ENCODE peak calls at places on chromosomes 5 and 9, in six cellular contexts. H is astrocyte, Q is kidney epithelial cell, A is cardiac muscle cell, X is K562, M is tibial nerve. L is an unnamed sample.

GRCh38 chr9:19665146-19665863 is 123.5 kb downstream of the SLC24A2 start:
- DNase-seq in Q (no peak), A (no peak), H (no peak), M (no peak), X (no peak), L (no peak)

GRCh38 chr5:170986598-170986997 is 124.8 kb downstream of the RANBP17 start:
- DNase-seq in A (no peak), X (no peak), H (peak; percentile 6), Q (no peak), M (no peak), L (peak; percentile 35)

GRCh38 chr5:28831042-28831441 is 1792.7 kb upstream of the CDH9 start:
- DNase-seq in H (no peak), A (no peak), M (no peak), Q (no peak), X (no peak), L (no peak)

GRCh38 chr9:3879731-3880493 is 354.1 kb upstream of the RFX3 start:
- DNase-seq in Q (no peak), H (no peak), A (no peak), X (no peak), M (no peak), L (peak; percentile 81)

GRCh38 chr5:113325054-113325453 is 109.7 kb downstream of the TSSK1B start:
- DNase-seq in Q (peak; percentile 56), X (no peak), H (peak; percentile 85), M (no peak), A (no peak), L (no peak)

GRCh38 chr5:118956727-118957126 is 31.6 kb downstream of the DTWD2 start:
- DNase-seq in X (peak; percentile 11), A (peak; percentile 15), Q (no peak), H (no peak), M (no peak), L (peak; percentile 32)

GRCh38 chr9:18410983-18411382 is 63.0 kb upstream of the ADAMTSL1 start:
- DNase-seq in X (no peak), H (no peak), Q (no peak), M (no peak), A (no peak), L (no peak)

GRCh38 chr5:50666261-50667078 is at the start of gene PARP8:
- DNase-seq in A (peak; percentile 63), H (peak; percentile 14), M (peak; percentile 54), Q (no peak), X (no peak), L (peak; percentile 15)

GRCh38 chr9:4086119-4087088 is 213.5 kb downstream of the GLIS3 start:
- DNase-seq in H (no peak), X (no peak), A (no peak), M (no peak), Q (no peak), L (peak; percentile 35)

GRCh38 chr5:1244976-1245375 is 19.8 kb downstream of the SLC6A18 start:
- DNase-seq in M (no peak), A (peak; percentile 12), Q (no peak), X (peak; percentile 39), H (no peak), L (no peak)

GRCh38 chr5:107544967-107545366 is 125.8 kb downstream of the EFNA5 start:
- DNase-seq in M (no peak), X (no peak), A (no peak), H (no peak), Q (no peak), L (no peak)

DNA sequence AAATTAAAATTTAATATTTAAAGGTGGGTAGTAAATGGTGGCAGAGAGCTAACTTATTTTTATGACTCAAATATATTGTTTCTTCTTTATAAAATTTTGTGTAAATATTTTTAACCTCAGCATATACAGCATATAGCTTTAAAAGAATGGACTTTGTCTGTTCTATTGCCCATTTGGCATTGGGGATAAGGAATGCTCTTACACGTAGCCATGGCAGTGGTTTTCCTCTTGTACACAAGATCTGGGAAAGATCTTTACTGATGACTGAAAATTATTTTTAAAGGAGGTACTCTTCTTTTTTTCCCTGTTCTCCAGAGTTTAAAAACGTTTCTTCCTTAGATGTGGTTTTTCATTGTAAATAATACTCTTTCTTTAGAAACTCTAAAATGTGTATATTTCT is 75.0 kb downstream of the PBX3 start:
- DNase-seq in X (no peak), A (no peak), H (no peak), Q (no peak), M (no peak), L (no peak)
- H3K4me3 ChIP-seq in X (no peak overlapping the region), A (no peak overlapping the region), H (no peak overlapping the region), Q (no peak overlapping the region), M (no peak overlapping the region), L (no peak overlapping the region)

DNA sequence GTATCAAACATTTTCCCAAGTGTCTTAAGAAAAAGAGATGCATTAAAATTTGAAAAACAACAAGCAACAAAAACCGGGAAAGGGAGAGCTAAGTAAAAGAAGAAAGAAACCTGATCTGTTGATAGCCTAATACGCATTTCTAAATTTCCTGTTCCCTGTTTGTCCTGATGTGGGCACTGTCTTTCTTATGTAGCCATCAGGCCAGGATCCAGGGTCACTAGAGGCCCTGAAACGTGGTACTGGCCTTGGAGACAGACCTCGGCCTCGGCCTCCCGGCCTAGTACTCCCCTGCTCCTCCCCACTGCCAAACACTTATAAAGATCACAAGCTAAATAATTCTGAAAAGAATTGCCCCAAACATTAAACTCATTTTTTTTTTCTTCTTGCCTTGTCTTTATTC is 547.2 kb downstream of the IRX1 start:
- DNase-seq in A (no peak), H (no peak), X (no peak), M (no peak), Q (no peak), L (no peak)
- TF ChIP-seq CTCF in A (no peak), H (no peak), X (no peak), M (no peak), Q (no peak), L (no peak)

DNA sequence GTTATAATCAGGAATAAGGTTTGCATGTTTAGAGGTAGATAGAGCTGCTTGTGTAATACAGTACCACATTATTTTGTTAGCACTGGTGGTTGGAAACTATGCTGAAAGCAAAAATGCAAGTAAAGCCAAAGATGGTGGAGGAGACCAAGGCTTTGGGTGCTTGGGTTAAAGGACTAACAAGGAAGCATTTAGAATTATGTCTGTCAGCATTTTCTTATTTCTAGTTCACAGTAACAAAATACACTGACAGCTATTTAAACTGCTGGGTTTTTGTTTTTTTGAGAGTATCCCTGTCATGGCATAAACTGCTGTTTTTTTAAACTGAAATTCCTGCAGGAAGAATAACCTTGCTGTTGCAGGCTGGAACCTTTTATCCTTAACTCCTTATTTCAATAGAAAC is 6.5 kb downstream of the HMGXB3 start:
- DNase-seq in Q (no peak), X (no peak), H (no peak), M (no peak), A (no peak), L (no peak)
- H3K36me3 ChIP-seq in Q (peaks cover 2% of the 10 kb centered on the region), X (peaks cover 95% of the 10 kb centered on the region), H (peaks cover 51% of the 10 kb centered on the region), M (no peaks in the 10 kb centered on the region), A (peaks cover 31% of the 10 kb centered on the region), L (peaks cover 15% of the 10 kb centered on the region)

DNA sequence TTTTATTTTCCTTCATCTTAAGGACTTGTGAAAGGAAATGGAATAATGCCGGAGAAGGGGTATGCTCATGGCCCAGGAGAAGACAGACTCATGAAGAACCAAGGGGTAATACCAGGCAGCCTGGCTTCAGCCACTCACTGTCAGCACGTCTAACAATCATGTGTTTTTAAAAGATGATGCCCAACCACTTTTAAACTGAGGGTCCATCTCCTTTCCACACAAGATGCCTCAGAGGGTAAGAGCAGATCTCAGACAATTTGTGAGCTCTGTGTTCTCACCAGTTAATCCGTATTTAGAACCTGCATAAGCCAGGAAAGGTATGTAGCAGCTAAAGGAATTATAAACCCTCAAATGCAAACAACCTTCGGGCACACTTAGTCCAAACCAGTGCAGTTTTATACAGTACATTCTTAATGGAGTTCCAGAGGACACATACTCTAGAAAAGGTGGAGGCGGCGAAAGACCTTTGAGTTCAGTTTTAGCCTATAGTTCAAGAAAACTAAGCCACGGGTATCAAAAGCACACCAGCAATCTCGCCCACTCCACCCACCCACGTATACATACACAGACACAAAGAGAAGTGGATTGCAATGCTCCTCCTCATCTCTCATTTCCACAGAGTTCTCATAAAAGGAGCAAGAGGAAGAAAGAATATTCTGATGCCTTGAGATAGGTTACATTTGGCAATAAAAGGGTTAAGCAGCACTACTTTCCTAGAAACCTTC is 2.6 kb downstream of the DIAPH1 start:
- DNase-seq in H (no peak), X (peak; percentile 47), A (no peak), M (no peak), Q (no peak), L (no peak)
- H3K4me3 ChIP-seq in H (no peak overlapping the region), X (peak overlapping the region; percentile 97), A (no peak overlapping the region), M (no peak overlapping the region), Q (no peak overlapping the region), L (no peak overlapping the region)

GRCh38 chr5:136062563-136063274 is 33.9 kb downstream of the TGFBI start:
- DNase-seq in A (peak; percentile 27), M (no peak), H (no peak), X (peak; percentile 69), Q (no peak), L (peak; percentile 53)
- TF ChIP-seq CTCF in A (peak; percentile 43), M (no peak), H (peak; percentile 9), X (peak; percentile 67), Q (peak; percentile 32), L (peak; percentile 68)

DNA sequence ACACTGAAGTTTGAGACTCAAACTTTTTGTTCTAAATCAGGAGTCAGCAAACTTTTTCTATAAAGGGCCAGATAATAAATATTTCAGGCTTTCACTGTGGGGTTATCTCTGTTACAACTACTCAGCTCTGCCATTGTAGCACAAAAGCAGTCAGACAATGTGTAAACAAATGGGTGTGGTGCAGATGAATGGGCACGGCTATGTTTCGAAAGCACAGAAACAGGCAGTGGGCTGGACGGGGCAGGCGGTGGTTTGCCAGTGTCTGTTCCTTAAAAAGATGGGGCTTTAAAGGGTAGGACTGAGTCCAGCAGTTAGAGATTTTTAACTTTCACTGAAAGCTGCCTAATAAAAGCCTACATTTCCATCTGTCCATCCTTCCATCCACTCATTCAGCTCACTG is 48.9 kb downstream of the PFDN1 start:
- DNase-seq in Q (no peak), M (no peak), A (no peak), H (no peak), X (no peak), L (peak; percentile 85)
- H3K36me3 ChIP-seq in Q (peaks cover 2% of the 10 kb centered on the region), M (no peaks in the 10 kb centered on the region), A (peaks cover 3% of the 10 kb centered on the region), H (no peaks in the 10 kb centered on the region), X (peaks cover 46% of the 10 kb centered on the region), L (no peaks in the 10 kb centered on the region)